ENCODE peak calls at places on chromosomes 13 and 19, in ten cellular contexts. W is AG04450; S is activated CD8-positive, alpha-beta T cell treated with anti-CD3 and anti-CD28 coated beads for 36 hours; T is mucosa of descending colon; M is heart right ventricle; Y is HFFc6; V is tibial nerve; C is thoracic aorta; X is endothelial cell; B is RWPE2. G is an unnamed sample.
A peak's percentile ranks its signal among the peaks of the same experiment; 100 is the strongest.

GRCh38 chr19:21143846-21144245 is 2.0 kb downstream of the ZNF431 start:
- DNase-seq in W (no peak), B (no peak), M (no peak), V (no peak), X (no peak), S (peak; percentile 28), Y (no peak), C (no peak), T (no peak), G (no peak)

GRCh38 chr13:43335669-43336068 is 312.3 kb downstream of the DNAJC15 start:
- DNase-seq in B (no peak), T (no peak), S (no peak), Y (no peak), X (no peak), C (no peak), V (no peak), M (no peak), W (no peak), G (no peak)

GRCh38 chr19:2613507-2614295 is 88.8 kb downstream of the GNG7 start:
- DNase-seq in W (no peak), Y (peak; percentile 13), C (no peak), X (peak; percentile 60), V (no peak), B (no peak), T (no peak), S (peak; percentile 75), M (no peak), G (no peak)

GRCh38 chr19:34370983-34371382 is 6.0 kb downstream of the GPI start:
- DNase-seq in B (no peak), W (no peak), X (no peak), S (no peak), M (no peak), T (no peak), V (no peak), C (no peak), Y (no peak), G (no peak)

GRCh38 chr13:106373304-106373988 is 162.0 kb downstream of the EFNB2 start:
- DNase-seq in Y (no peak), S (no peak), W (no peak), V (no peak), C (no peak), B (no peak), T (no peak), X (no peak), M (no peak), G (no peak)

GRCh38 chr13:95784891-95785290 is 108.0 kb downstream of the DNAJC3 start:
- DNase-seq in V (no peak), X (no peak), M (no peak), C (no peak), T (no peak), W (no peak), Y (peak; percentile 1), S (no peak), B (no peak), G (no peak)

GRCh38 chr13:80116107-80116506 is 224.8 kb downstream of the SPRY2 start:
- DNase-seq in X (no peak), W (peak; percentile 49), B (no peak), T (no peak), Y (peak; percentile 54), S (no peak), V (no peak), M (no peak), C (no peak), G (peak; percentile 46)

GRCh38 chr19:38173324-38174041 is 50.5 kb downstream of the DPF1 start:
- DNase-seq in T (no peak), Y (no peak), V (no peak), C (peak; percentile 67), M (peak; percentile 79), S (no peak), W (no peak), B (peak; percentile 82), X (no peak), G (peak; percentile 14)

GRCh38 chr19:33660426-33661160 is 38.8 kb downstream of the CHST8 start:
- DNase-seq in C (no peak), S (no peak), T (no peak), Y (no peak), M (no peak), V (no peak), X (no peak), B (no peak), W (no peak), G (no peak)

GRCh38 chr19:2149980-2150793 is 1.2 kb downstream of the AP3D1 start:
- DNase-seq in X (peak; percentile 33), W (no peak), Y (no peak), M (no peak), S (peak; percentile 46), T (peak; percentile 45), B (no peak), V (no peak), C (no peak), G (no peak)

GRCh38 chr13:43787998-43788397 is 1.2 kb upstream of the ENOX1 start:
- DNase-seq in B (no peak), Y (peak; percentile 54), T (no peak), X (peak; percentile 54), W (no peak), M (no peak), V (no peak), C (no peak), S (no peak), G (no peak)

GRCh38 chr13:21240586-21240985 is 64.1 kb downstream of the MRPL57 start:
- DNase-seq in M (no peak), Y (peak; percentile 70), T (no peak), C (no peak), X (no peak), B (no peak), S (no peak), V (no peak), W (no peak), G (peak; percentile 4)

GRCh38 chr13:43905435-43906031 is 25.8 kb downstream of the LACC1 start:
- DNase-seq in M (peak; percentile 42), T (peak; percentile 67), S (peak; percentile 33), Y (peak; percentile 60), W (peak; percentile 48), V (no peak), B (no peak), C (no peak), X (peak; percentile 45), G (no peak)

GRCh38 chr13:42798118-42798517 is 16.7 kb downstream of the FAM216B start:
- DNase-seq in M (no peak), S (no peak), B (no peak), V (no peak), T (no peak), X (no peak), C (no peak), W (no peak), Y (no peak), G (no peak)

GRCh38 chr19:4452230-4452990 is 5.2 kb downstream of the UBXN6 start:
- DNase-seq in V (no peak), X (no peak), W (no peak), S (no peak), B (no peak), T (no peak), Y (no peak), C (no peak), M (no peak), G (no peak)

GRCh38 chr13:29676535-29676934 is 81.0 kb upstream of the SLC7A1 start:
- DNase-seq in W (no peak), M (no peak), Y (peak; percentile 60), V (no peak), T (peak; percentile 6), X (no peak), S (no peak), B (no peak), C (no peak), G (no peak)

GRCh38 chr19:1027020-1027952 is 878 bp downstream of the CNN2 start:
- DNase-seq in S (peak; percentile 67), Y (no peak), X (no peak), C (no peak), W (no peak), M (no peak), B (no peak), T (peak; percentile 65), V (no peak), G (no peak)

DNA sequence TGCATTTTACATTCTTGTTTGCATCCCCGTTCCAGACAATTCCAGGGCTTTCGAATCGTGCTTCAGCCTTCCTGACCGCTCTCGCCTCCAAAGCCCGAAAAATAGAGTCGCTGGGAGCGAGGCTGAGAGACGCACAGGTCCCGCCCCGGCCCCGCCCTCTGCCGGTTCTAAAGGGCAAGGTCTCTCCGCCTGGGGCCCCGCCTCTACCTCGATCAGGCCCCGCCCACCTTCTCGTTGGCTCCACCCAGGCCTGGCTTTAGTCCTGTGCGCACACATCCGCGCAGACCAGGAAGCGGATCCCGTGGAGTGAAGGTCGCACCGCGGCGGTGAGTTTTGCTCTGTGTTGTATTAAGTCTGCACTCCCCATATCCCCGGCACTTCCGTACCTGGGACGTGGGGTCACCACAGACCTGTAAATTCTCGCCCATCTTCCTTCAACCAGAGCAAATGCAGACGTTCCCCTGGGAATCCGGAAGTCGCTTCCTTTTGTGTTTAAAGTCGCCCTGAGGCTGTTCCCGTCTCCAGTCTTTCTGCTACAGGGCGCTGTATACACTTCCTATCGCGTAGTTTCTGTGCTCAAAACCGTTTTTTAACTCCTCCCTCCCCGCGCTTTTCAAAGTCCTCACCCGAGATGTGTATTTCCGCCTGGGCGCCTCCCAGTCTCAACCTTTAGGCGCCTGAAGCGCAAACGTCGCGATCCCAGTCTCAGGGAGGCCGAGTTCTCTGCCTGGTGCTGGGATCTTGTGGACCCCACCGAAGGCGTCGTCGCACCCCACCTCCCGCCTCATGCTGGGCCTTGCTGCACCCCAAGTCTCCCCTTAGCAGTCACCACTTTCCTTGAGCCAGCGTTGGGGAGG is at the start of gene ZNF701:
- DNase-seq in M (peak; percentile 95), S (peak; percentile 97), X (peak; percentile 98), T (peak; percentile 98), W (peak; percentile 76), V (peak; percentile 93), B (peak; percentile 85), Y (peak; percentile 86), C (peak; percentile 82), G (peak; percentile 71)
- TF ChIP-seq CTCF in M (peak; percentile 61), S (peak; percentile 34), X (peak; percentile 55), T (peak; percentile 34), W (peak; percentile 35), V (peak; percentile 53), B (no peak), Y (peak; percentile 68), C (peak; percentile 45), G (peak; percentile 1)

GRCh38 chr13:110211735-110212134 is 95.2 kb downstream of the COL4A1 start:
- DNase-seq in S (no peak), Y (no peak), M (no peak), X (no peak), T (no peak), B (no peak), V (no peak), C (no peak), W (no peak), G (no peak)
- TF ChIP-seq CTCF in S (no peak), Y (no peak), M (no peak), X (no peak), T (no peak), B (no peak), V (no peak), C (no peak), W (no peak), G (no peak)

GRCh38 chr13:112443191-112444000 is 67.2 kb downstream of the SPACA7 start:
- DNase-seq in X (peak; percentile 64), B (no peak), M (no peak), C (no peak), S (peak; percentile 28), T (peak; percentile 24), Y (no peak), V (no peak), W (no peak), G (no peak)
- TF ChIP-seq CTCF in X (no peak), B (no peak), M (no peak), C (no peak), S (no peak), T (no peak), Y (no peak), V (no peak), W (peak; percentile 24), G (peak; percentile 20)

GRCh38 chr19:41321600-41322270 is 11.8 kb downstream of the CCDC97 start:
- DNase-seq in X (peak; percentile 64), W (no peak), C (no peak), T (no peak), B (no peak), S (peak; percentile 24), Y (peak; percentile 86), V (no peak), M (no peak), G (peak; percentile 64)
- TF ChIP-seq CTCF in X (peak; percentile 68), W (peak; percentile 84), C (peak; percentile 71), T (peak; percentile 18), B (peak; percentile 60), S (peak; percentile 38), Y (peak; percentile 90), V (peak; percentile 57), M (peak; percentile 80), G (peak; percentile 81)